ENCODE peak calls at places on chromosomes 16 and 17, in nine cellular contexts. F is effector CD4-positive, alpha-beta T cell; X is activated CD4-positive, CD25-positive, alpha-beta regulatory T cell treated with anti-CD3 and anti-CD28 coated beads, Interleukin-2, amount 50 U/mL, for 72 hours; J is HT1080; A is hypothalamus; E is activated T-helper 1 cell treated with anti-CD3 and anti-CD28 coated beads, Interleukin-2, amount 50 U/mL, for 16 hours; L is colonic mucosa; I is CD4-positive, alpha-beta memory T cell; V is bronchial epithelial cell. O is an unnamed sample.

GRCh38 chr16:6124136-6124535 is 1026.5 kb upstream of the EEF2KMT start:
- DNase-seq in I (no peak), J (no peak), F (no peak), X (no peak), L (no peak), E (no peak), V (no peak), A (no peak), O (no peak)

GRCh38 chr17:72743037-72743467 is 349.4 kb downstream of the SLC39A11 start:
- DNase-seq in V (no peak), A (no peak), I (no peak), X (no peak), F (no peak), J (no peak), L (no peak), E (no peak), O (no peak)

GRCh38 chr16:2090819-2091721 is 43.3 kb downstream of the TSC2 start:
- DNase-seq in A (no peak), J (no peak), F (peak), I (peak), X (peak), E (no peak), L (peak), V (peak), O (peak)

GRCh38 chr17:65751263-65751662 is 189.8 kb upstream of the AXIN2 start:
- DNase-seq in J (no peak), V (no peak), I (no peak), L (no peak), X (no peak), F (no peak), E (no peak), A (no peak), O (no peak)

GRCh38 chr17:48472485-48473281 is 42.7 kb upstream of the SKAP1 start:
- DNase-seq in X (no peak), I (no peak), L (no peak), A (no peak), J (peak), V (peak), F (no peak), E (no peak), O (no peak)

GRCh38 chr16:84562174-84562815 is 55.6 kb downstream of the COTL1 start:
- DNase-seq in F (no peak), E (no peak), A (no peak), X (no peak), J (no peak), I (no peak), V (no peak), L (no peak), O (no peak)

GRCh38 chr17:70901870-70902269 is 732.5 kb downstream of the KCNJ2 start:
- DNase-seq in A (no peak), X (no peak), V (no peak), E (no peak), L (no peak), J (no peak), I (no peak), F (no peak), O (no peak)

GRCh38 chr17:18004901-18005305 is 32.2 kb downstream of the DRC3 start:
- DNase-seq in F (no peak), X (no peak), L (no peak), J (no peak), I (no peak), E (no peak), A (no peak), V (no peak), O (no peak)

GRCh38 chr17:42535400-42536047 is 517 bp upstream of the NAGLU start:
- DNase-seq in V (no peak), E (no peak), F (no peak), X (no peak), I (no peak), J (no peak), L (no peak), A (no peak), O (no peak)

GRCh38 chr16:75580-76501 is 2.2 kb upstream of the MPG start:
- DNase-seq in J (peak), A (no peak), I (no peak), L (peak), X (no peak), F (no peak), E (no peak), V (peak), O (peak)

GRCh38 chr17:13862341-13862740 is 207.0 kb upstream of the COX10 start:
- DNase-seq in X (no peak), V (no peak), E (no peak), A (no peak), J (no peak), L (no peak), F (no peak), I (no peak), O (no peak)

GRCh38 chr16:11497851-11498289 is 88.8 kb downstream of the LITAF start:
- DNase-seq in J (peak), A (no peak), I (no peak), F (no peak), X (no peak), E (no peak), V (peak), L (no peak), O (no peak)

GRCh38 chr16:8869212-8869987 is 594 bp upstream of the CARHSP1 start:
- DNase-seq in I (no peak), L (no peak), X (no peak), V (no peak), F (no peak), J (no peak), E (no peak), A (no peak), O (no peak)